ENCODE peak calls at places on chromosomes 3 and 15, in eight cellular contexts. One of them, this sample, is unnamed.
A peak's percentile ranks its signal among the peaks of the same experiment; 100 is the strongest.

GRCh38 chr3:192923731-192924130 is 6.1 kb upstream of the MB21D2 start:
- DNase-seq in ELR: no peak
- DNase-seq in T-helper 2 cell: no peak
- DNase-seq in NCI-H510A treated with DMSO at 0.1 percent for 48 hours: no peak
- DNase-seq in heart left ventricle: no peak
- DNase-seq in astrocyte: no peak
- DNase-seq in DMS79 treated with DMSO at 0.1 percent for 48 hours: no peak
- DNase-seq in WTC11: no peak
- DNase-seq in this sample: no peak

GRCh38 chr15:35450492-35450891 is 95.5 kb downstream of the DPH6 start:
- DNase-seq in ELR: peak; percentile 8
- DNase-seq in T-helper 2 cell: no peak
- DNase-seq in NCI-H510A treated with DMSO at 0.1 percent for 48 hours: no peak
- DNase-seq in heart left ventricle: no peak
- DNase-seq in astrocyte: peak; percentile 80
- DNase-seq in DMS79 treated with DMSO at 0.1 percent for 48 hours: no peak
- DNase-seq in WTC11: no peak
- DNase-seq in this sample: peak; percentile 85

GRCh38 chr15:48331796-48332641 is 790 bp downstream of the DUT start:
- DNase-seq in ELR: peak; percentile 73
- DNase-seq in T-helper 2 cell: peak; percentile 40
- DNase-seq in NCI-H510A treated with DMSO at 0.1 percent for 48 hours: peak; percentile 29
- DNase-seq in heart left ventricle: peak; percentile 75
- DNase-seq in astrocyte: no peak
- DNase-seq in DMS79 treated with DMSO at 0.1 percent for 48 hours: peak; percentile 36
- DNase-seq in WTC11: peak; percentile 70
- DNase-seq in this sample: peak; percentile 54

GRCh38 chr15:48748535-48748934 is 62.3 kb downstream of the CEP152 start:
- DNase-seq in ELR: peak; percentile 28
- DNase-seq in T-helper 2 cell: no peak
- DNase-seq in NCI-H510A treated with DMSO at 0.1 percent for 48 hours: no peak
- DNase-seq in heart left ventricle: no peak
- DNase-seq in astrocyte: peak; percentile 65
- DNase-seq in DMS79 treated with DMSO at 0.1 percent for 48 hours: no peak
- DNase-seq in WTC11: no peak
- DNase-seq in this sample: peak; percentile 73

GRCh38 chr3:123783811-123784210 is 100.3 kb downstream of the MYLK start:
- DNase-seq in ELR: no peak
- DNase-seq in T-helper 2 cell: no peak
- DNase-seq in NCI-H510A treated with DMSO at 0.1 percent for 48 hours: no peak
- DNase-seq in heart left ventricle: no peak
- DNase-seq in astrocyte: no peak
- DNase-seq in DMS79 treated with DMSO at 0.1 percent for 48 hours: no peak
- DNase-seq in WTC11: no peak
- DNase-seq in this sample: no peak

GRCh38 chr15:33201376-33202189 is 7.1 kb upstream of the FMN1 start:
- DNase-seq in ELR: peak; percentile 88
- DNase-seq in T-helper 2 cell: no peak
- DNase-seq in NCI-H510A treated with DMSO at 0.1 percent for 48 hours: peak; percentile 65
- DNase-seq in heart left ventricle: no peak
- DNase-seq in astrocyte: peak; percentile 45
- DNase-seq in DMS79 treated with DMSO at 0.1 percent for 48 hours: peak; percentile 27
- DNase-seq in WTC11: peak; percentile 49
- DNase-seq in this sample: peak; percentile 8

GRCh38 chr3:116288480-116288879 is 156.8 kb downstream of the LSAMP start:
- DNase-seq in ELR: no peak
- DNase-seq in T-helper 2 cell: no peak
- DNase-seq in NCI-H510A treated with DMSO at 0.1 percent for 48 hours: no peak
- DNase-seq in heart left ventricle: no peak
- DNase-seq in astrocyte: peak; percentile 36
- DNase-seq in DMS79 treated with DMSO at 0.1 percent for 48 hours: no peak
- DNase-seq in WTC11: no peak
- DNase-seq in this sample: peak; percentile 39

GRCh38 chr15:89227425-89227824 is 6.0 kb upstream of the RLBP1 start:
- DNase-seq in ELR: no peak
- DNase-seq in T-helper 2 cell: no peak
- DNase-seq in NCI-H510A treated with DMSO at 0.1 percent for 48 hours: no peak
- DNase-seq in heart left ventricle: no peak
- DNase-seq in astrocyte: no peak
- DNase-seq in DMS79 treated with DMSO at 0.1 percent for 48 hours: no peak
- DNase-seq in WTC11: no peak
- DNase-seq in this sample: no peak

GRCh38 chr3:114454592-114455251 is 160.9 kb downstream of the TIGIT start:
- DNase-seq in ELR: peak; percentile 42
- DNase-seq in T-helper 2 cell: no peak
- DNase-seq in NCI-H510A treated with DMSO at 0.1 percent for 48 hours: no peak
- DNase-seq in heart left ventricle: no peak
- DNase-seq in astrocyte: peak; percentile 64
- DNase-seq in DMS79 treated with DMSO at 0.1 percent for 48 hours: peak; percentile 95
- DNase-seq in WTC11: no peak
- DNase-seq in this sample: peak; percentile 61